ENCODE peak calls at places on chromosomes 5 and 9, in four cellular contexts. C, N, T and U are unnamed samples.

GRCh38 chr9:128911529-128912035 is 9.2 kb upstream of the PHYHD1 start:
- DNase-seq in C (peak; percentile 54), N (no peak), T (peak; percentile 47), U (no peak)

GRCh38 chr5:67992919-67993318 is 222.6 kb upstream of the PIK3R1 start:
- DNase-seq in C (peak; percentile 77), N (peak; percentile 69), T (no peak), U (no peak)

GRCh38 chr5:135467051-135467625 is 15.0 kb upstream of the TIFAB start:
- DNase-seq in C (no peak), N (no peak), T (no peak), U (no peak)

GRCh38 chr9:135304886-135305285 is 174.7 kb upstream of the PPP1R26 start:
- DNase-seq in C (no peak), N (no peak), T (no peak), U (no peak)

GRCh38 chr9:81632599-81632998 is 56.7 kb downstream of the TLE1 start:
- DNase-seq in C (peak; percentile 81), N (peak; percentile 93), T (no peak), U (no peak)

GRCh38 chr5:56746553-56746952 is 68.8 kb upstream of the MAP3K1 start:
- DNase-seq in C (no peak), N (no peak), T (no peak), U (no peak)

GRCh38 chr5:126965061-126965475 is 65.3 kb downstream of the MARCHF3 start:
- DNase-seq in C (peak; percentile 79), N (peak; percentile 95), T (no peak), U (no peak)

GRCh38 chr5:140633081-140633471 is at the start of gene CD14:
- DNase-seq in C (peak; percentile 32), N (peak; percentile 44), T (no peak), U (no peak)

GRCh38 chr5:112657804-112658203 is 79.9 kb upstream of the APC start:
- DNase-seq in C (no peak), N (no peak), T (no peak), U (no peak)

GRCh38 chr9:76917299-76917698 is 11.4 kb upstream of the PRUNE2 start:
- DNase-seq in C (no peak), N (no peak), T (no peak), U (no peak)

GRCh38 chr5:151577566-151577965 is 13.6 kb downstream of the FAT2 start:
- DNase-seq in C (no peak), N (no peak), T (no peak), U (no peak)

GRCh38 chr5:59367791-59368394 is 525.6 kb downstream of the PDE4D start:
- DNase-seq in C (peak; percentile 74), N (peak; percentile 90), T (peak; percentile 63), U (peak; percentile 66)
- TF ChIP-seq CTCF in C (peak; percentile 86), N (peak; percentile 93), T (peak; percentile 48), U (peak; percentile 75)

GRCh38 chr5:168020522-168021294 is 270.7 kb upstream of the WWC1 start:
- DNase-seq in C (peak; percentile 20), N (peak; percentile 39), T (no peak), U (no peak)
- TF ChIP-seq CTCF in C (peak; percentile 41), N (peak; percentile 50), T (no peak), U (no peak)

DNA sequence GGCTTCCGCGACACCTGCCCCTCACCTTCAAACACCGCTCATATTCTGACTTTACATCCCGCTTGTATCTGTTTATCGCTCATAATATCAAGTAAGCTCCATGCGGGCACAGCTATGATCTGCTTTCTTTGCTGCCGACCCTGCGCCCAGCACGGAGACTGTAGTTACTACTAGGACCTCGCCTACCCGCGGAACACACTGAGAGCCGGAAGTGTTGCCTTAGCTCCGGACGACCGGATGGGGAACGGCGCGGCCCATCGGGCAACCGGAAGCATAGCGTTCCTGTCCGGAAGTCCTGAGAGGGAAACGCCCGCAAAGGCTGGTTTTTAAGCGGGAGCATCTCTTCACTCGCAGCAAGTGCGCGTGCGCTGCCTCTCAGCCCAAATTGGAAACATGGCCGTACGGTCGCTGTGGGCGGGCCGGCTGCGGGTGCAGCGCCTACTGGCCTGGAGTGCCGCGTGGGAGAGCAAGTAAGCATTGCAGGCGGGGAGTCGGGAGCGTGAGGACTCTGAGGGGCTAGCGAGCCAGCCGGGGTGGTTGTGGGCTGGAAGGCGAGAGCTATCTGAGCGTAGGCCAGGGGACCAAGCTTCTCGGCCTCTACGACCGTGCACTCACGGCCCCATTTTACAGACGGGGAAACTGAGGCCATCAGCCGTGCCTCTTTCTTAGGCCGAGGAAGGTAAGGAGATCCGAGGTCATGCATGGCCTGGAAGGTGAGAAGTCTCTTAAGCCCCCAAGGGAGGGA is at the start of gene GRPEL2:
- DNase-seq in C (peak; percentile 97), N (peak; percentile 98), T (peak; percentile 92), U (peak; percentile 97)
- TF ChIP-seq CTCF in C (no peak), N (no peak), T (no peak), U (no peak)

GRCh38 chr9:79568337-79569084 is 3.3 kb upstream of the TLE4 start:
- DNase-seq in C (no peak), N (no peak), T (no peak), U (peak; percentile 9)
- TF ChIP-seq CTCF in C (no peak), N (peak; percentile 15), T (no peak), U (no peak)

DNA sequence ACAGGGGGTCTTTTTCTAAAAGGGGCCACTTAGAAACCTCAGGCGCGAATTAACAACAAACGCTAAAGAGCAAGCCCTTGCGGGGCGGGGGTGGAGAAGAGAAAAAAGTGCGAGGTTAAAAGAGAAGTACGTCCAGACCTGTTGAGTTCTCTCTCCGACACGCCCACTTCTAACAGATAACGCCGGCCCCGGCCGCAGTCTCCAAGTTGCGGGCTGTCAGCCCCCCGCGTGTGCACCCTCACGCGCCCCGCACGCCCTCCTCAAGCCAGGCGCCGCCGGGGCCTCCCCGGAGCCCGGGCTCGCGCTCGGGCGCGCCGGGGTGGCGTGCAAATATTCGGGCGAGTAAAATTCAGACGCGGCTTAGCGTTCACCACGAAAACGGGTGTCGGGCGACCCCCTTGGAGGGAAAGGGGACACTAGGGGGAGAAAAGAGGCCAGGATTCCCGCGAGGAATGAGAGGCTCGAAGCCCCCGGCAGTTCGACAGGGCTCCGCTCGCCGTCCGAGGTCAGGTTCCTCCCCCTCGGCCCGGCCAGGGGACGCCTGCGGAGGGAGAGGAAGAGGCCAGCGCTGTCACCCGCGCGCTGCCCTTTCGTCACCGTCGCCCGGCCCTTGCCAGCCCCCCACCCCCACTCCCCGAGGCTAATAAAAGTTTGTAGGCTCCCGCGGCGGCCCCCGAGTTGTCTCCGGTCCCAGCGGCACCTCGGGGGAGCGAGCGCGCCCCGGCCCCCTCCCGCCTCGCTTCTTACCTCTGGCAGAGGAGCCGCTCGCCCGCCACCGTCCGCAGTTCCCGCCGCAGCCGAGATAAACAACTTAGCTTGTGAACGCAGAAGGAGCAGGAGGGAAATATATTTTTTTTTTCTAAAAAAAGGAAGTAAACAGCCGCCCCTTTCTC is 776 bp downstream of the NR3C1 start:
- DNase-seq in C (peak; percentile 68), N (peak; percentile 61), T (peak; percentile 49), U (peak; percentile 72)
- TF ChIP-seq CTCF in C (peak; percentile 2), N (peak; percentile 12), T (no peak), U (no peak)

DNA sequence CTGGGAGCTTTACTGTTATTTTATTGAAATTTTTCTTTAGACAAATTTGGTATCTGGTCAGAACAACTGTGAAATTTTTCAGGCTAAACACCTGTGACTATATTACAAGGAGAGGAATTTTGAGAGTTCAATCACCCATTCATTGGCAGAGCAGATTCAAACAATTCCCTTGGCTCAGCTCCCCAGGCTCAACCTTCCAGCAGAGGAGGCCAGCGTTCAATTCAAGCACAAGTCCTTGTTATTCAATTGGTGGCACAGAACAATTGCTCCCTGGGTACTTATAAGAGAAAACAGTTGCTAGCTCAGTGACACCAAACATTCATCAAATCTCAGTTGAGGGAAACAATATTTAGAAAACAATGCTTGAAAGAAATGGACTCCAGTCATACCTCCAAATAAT is 83.3 kb downstream of the SUSD1 start:
- DNase-seq in C (peak; percentile 19), N (peak; percentile 64), T (no peak), U (no peak)
- TF ChIP-seq CTCF in C (peak; percentile 58), N (peak; percentile 74), T (no peak), U (peak; percentile 18)

GRCh38 chr9:71487046-71487445 is 281.3 kb downstream of the CEMIP2 start:
- DNase-seq in C (no peak), N (no peak), T (no peak), U (no peak)
- TF ChIP-seq CTCF in C (no peak), N (no peak), T (no peak), U (no peak)

GRCh38 chr9:114914139-114914538 is 16.3 kb downstream of the TNFSF8 start:
- DNase-seq in C (no peak), N (peak; percentile 39), T (no peak), U (no peak)
- TF ChIP-seq CTCF in C (peak; percentile 40), N (peak; percentile 56), T (peak; percentile 28), U (no peak)

DNA sequence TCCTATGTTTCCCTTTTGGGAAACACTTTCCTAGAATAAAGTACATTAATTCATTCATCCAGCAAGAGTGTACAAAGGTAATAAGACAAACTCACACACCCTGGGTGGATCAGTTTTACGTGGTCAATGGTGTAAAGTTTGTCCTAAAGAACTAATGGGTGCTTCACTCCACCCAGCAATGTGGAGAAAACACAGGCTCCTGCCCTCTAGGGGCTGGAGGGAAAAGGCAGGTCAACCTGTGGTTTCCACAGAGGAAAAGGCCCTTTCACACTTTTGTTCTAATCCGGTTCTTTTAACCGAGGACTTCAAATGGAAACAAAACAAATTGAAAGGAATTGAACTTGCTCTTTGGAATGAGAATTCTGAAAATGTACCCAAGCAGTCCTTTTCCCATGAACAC is 80.9 kb upstream of the SPOCK1 start:
- DNase-seq in C (no peak), N (no peak), T (peak; percentile 17), U (no peak)
- TF ChIP-seq CTCF in C (peak; percentile 25), N (peak; percentile 28), T (no peak), U (no peak)

DNA sequence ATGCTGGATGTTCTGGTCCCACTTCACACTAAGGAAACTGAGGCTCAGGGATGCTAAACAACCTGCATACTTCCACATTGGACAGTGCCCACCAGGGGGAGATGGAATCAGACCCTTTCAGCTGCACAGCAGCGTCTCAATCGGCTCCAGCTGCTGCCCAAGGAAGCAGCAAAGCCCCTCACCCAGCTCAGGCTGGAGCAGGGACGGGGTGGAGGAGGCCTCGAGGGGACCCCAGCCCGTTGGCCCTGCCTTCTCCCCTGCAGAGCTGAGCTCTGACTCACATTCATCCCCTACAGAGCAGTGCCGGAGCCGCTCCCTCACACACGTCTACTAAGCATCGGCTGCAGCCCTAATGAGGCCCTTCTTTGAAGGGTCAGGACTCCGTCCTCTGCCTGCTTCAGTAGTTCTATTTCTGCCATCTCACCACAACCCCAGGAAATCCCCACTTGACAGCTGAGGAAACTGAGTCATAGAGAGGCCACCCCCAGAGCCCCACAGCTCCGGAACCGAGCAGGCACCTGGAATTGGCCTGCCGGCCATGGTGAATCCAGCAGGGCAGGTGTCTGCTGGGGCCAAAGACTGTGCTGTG is 21.5 kb upstream of the SUSD3 start:
- DNase-seq in C (no peak), N (no peak), T (no peak), U (no peak)
- TF ChIP-seq CTCF in C (no peak), N (peak; percentile 27), T (no peak), U (no peak)